ENCODE peak calls at places on chromosomes 11 and 22, in eight cellular contexts. Q, P, R, J, O, N, K and H are unnamed samples. For H3K4me1, the result is how much of the 10 kb centered on the place peaks cover.

GRCh38 chr11:60263434-60263833 is 17.0 kb upstream of the MS4A4A start:
- DNase-seq in P (no peak), K (no peak), R (no peak), O (no peak), Q (no peak), N (peak), J (no peak), H (no peak)

GRCh38 chr11:1988667-1989317 is 8.8 kb downstream of the H19 start:
- DNase-seq in J (peak), Q (no peak), P (peak), O (no peak), N (peak), R (no peak), K (no peak), H (no peak)

GRCh38 chr11:122820158-122820557 is 18.1 kb upstream of the CRTAM start:
- DNase-seq in R (no peak), K (no peak), P (no peak), J (no peak), O (no peak), Q (no peak), N (no peak), H (no peak)

GRCh38 chr22:20869234-20869633 is 10.4 kb downstream of the SNAP29 start:
- DNase-seq in P (no peak), J (no peak), K (no peak), R (no peak), N (no peak), O (no peak), Q (no peak), H (no peak)

GRCh38 chr11:104759464-104759863 is 138.8 kb downstream of the CASP12 start:
- DNase-seq in J (no peak), O (no peak), P (no peak), Q (no peak), K (no peak), R (no peak), N (no peak), H (no peak)

GRCh38 chr11:44010789-44011251 is 37.0 kb upstream of the ACCSL start:
- DNase-seq in O (no peak), P (no peak), N (no peak), K (no peak), R (peak), Q (no peak), J (no peak), H (no peak)

GRCh38 chr22:17120711-17121234 is 387 bp downstream of the TMEM121B start:
- DNase-seq in K (peak), Q (peak), P (peak), J (no peak), O (no peak), N (no peak), R (no peak), H (no peak)

GRCh38 chr11:109405671-109406070 is 16.3 kb upstream of the C11orf87 start:
- DNase-seq in K (no peak), N (no peak), R (peak), Q (no peak), P (no peak), O (peak), J (no peak), H (peak)

GRCh38 chr11:133302056-133302455 is 230.2 kb downstream of the OPCML start:
- DNase-seq in N (no peak), J (no peak), K (no peak), R (no peak), P (no peak), O (no peak), Q (no peak), H (no peak)

GRCh38 chr11:122205036-122205435 is 89.0 kb upstream of the BLID start:
- DNase-seq in J (no peak), O (no peak), P (no peak), Q (no peak), R (no peak), K (no peak), N (no peak), H (no peak)

GRCh38 chr11:64675417-64676252 is 47.4 kb downstream of the NRXN2 start:
- DNase-seq in K (no peak), P (no peak), J (peak), Q (no peak), O (peak), R (peak), N (peak), H (peak)

GRCh38 chr11:134516529-134516928 is 104.5 kb upstream of the B3GAT1 start:
- DNase-seq in O (no peak), Q (peak), J (peak), P (no peak), N (no peak), K (no peak), R (no peak), H (no peak)

GRCh38 chr11:27462543-27462942 is 10.0 kb downstream of the LGR4 start:
- DNase-seq in N (no peak), Q (no peak), K (no peak), O (peak), R (no peak), P (no peak), J (no peak), H (peak)

GRCh38 chr22:43147821-43148220 is 3.5 kb upstream of the TSPO start:
- DNase-seq in J (no peak), Q (no peak), K (no peak), R (no peak), O (no peak), P (no peak), N (no peak), H (no peak)

GRCh38 chr11:104546486-104546885 is 351.8 kb downstream of the CASP12 start:
- DNase-seq in K (no peak), N (no peak), P (no peak), O (no peak), J (no peak), R (no peak), Q (no peak), H (no peak)

GRCh38 chr11:31643831-31644230 is 134.3 kb downstream of the ELP4 start:
- DNase-seq in P (no peak), N (no peak), J (no peak), O (peak), Q (no peak), R (peak), K (no peak), H (no peak)

GRCh38 chr11:134524201-134524600 is 112.2 kb upstream of the B3GAT1 start:
- DNase-seq in P (no peak), R (no peak), N (no peak), K (no peak), Q (no peak), J (peak), O (no peak), H (no peak)

DNA sequence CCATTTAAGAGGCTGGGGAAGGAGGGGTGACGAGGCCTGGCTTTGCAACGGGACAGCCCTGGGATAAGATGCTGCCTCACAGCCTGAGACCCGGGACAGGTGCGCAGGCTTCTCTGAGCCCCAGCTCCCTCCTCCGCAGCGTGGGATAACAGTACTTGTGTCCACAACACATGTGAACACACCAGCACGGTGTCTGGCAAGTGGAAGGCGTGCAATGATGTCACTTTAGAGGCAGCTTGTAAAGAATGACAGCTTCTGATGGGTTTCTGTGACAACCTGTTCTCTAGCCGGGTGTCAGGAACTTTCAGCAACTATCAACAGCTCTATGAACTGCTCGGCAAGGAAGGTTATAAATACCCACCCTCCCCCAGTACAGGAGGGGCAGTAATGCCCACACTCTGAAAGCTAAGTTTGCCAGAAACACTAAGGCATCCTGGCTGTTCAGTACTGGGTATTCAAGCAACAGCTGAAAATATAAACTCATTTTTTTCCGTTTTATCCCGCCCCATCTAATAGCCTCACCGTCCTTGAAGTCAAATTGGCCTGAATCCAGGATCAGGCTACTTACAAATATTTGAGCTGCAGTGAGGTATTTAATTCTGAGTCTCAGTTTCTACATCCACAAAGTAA is 59.7 kb downstream of the MYH9 start:
- DNase-seq in K (peak), O (no peak), N (peak), P (no peak), J (peak), R (peak), Q (no peak), H (no peak)
- H3K4me1 ChIP-seq in K (half or more), O (half or more), N (half or more), P (under half), J (half or more), R (half or more), Q (under half), H (half or more)

GRCh38 chr11:6618117-6619020 is 853 bp downstream of the TPP1 start:
- DNase-seq in O (peak), R (peak), J (no peak), K (peak), P (no peak), Q (no peak), N (peak), H (peak)
- TF ChIP-seq CTCF in O (no peak), R (peak), J (no peak), K (no peak), P (no peak), Q (no peak), N (no peak), H (no peak)

DNA sequence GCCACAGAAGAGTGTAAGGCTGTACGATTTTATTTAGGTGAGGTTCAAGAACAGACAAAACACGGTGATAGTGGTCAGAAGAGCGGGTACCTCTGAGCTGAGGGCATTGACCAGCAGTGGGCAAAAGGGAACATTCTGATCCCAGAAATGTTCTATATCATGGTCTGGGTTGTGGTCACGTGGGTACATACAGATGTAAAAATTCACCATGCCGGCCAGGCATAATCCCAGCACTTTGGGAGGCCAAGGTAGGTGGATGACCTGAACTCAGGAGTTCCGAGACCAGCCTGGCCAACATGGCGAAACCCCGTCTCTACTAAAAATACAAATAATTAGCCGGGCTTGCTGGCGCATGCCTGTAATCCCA is 31.1 kb upstream of the GCAT start:
- DNase-seq in K (no peak), P (no peak), Q (no peak), J (no peak), O (no peak), N (no peak), R (no peak), H (no peak)
- H3K27ac ChIP-seq in K (no peak), P (no peak), Q (no peak), J (peak), O (peak), N (peak), R (peak), H (peak)

DNA sequence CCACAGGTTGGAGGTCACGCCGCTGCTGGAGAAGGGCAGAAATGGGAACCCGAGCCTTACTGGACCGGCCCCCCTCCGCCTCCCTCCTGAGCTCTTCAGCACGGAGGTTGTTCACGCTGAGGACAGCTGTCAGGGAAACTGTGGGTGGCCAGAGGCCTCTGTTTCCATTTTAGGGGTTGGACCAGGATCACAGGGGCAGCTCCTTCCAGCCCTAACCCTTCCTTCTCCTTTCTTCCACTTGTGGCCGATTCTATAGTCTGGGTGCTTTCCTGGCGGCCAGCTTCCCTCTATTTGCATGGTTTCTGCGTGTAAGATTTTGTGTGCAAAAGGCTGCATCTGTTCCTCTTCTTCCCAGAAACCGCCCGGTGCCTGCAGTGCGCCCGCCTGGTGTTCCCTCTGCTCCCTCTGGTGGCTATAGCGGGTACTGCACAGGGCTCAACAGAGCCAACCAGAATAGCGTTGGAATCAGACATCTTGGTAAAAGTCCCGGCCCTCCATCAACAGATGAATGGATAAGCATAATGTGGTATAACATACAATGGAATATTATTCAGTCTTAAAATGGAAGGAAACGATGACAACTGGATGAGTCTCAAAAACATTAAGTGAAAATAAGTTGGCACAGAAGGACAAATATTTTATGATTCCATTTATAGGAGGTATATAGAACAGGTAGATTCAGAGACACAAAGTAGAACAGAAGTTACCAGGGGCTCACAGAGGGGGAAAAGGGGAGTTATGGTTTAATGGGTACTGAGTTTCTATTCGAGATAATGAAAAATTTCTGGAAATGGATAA is 8.4 kb upstream of the SLC22A8 start:
- DNase-seq in N (peak), O (peak), R (peak), P (peak), Q (peak), J (peak), K (peak), H (no peak)
- H3K4me1 ChIP-seq in N (under half), O (under half), R (under half), P (under half), Q (under half), J (under half), K (under half), H (under half)